ENCODE peak calls at places on chromosome 7, in seven cellular contexts. X is RWPE1; Z is GM13977; A is mesothelial cell of epicardium; N is activated CD8-positive, alpha-beta T cell treated with anti-CD3 and anti-CD28 coated beads for 36 hours; M is astrocyte of the spinal cord; H is NB4. B is an unnamed sample.

GRCh38 chr7:25597881-25598456 is 369.7 kb upstream of the NPVF start:
- DNase-seq in X (no peak), Z (no peak), A (no peak), N (no peak), M (no peak), H (peak), B (no peak)

GRCh38 chr7:29483219-29484104 is 80.2 kb upstream of the PRR15 start:
- DNase-seq in X (no peak), Z (no peak), A (no peak), N (no peak), M (no peak), H (no peak), B (no peak)

GRCh38 chr7:26619348-26619747 is 245.0 kb downstream of the SKAP2 start:
- DNase-seq in X (no peak), Z (no peak), A (no peak), N (no peak), M (no peak), H (no peak), B (no peak)

GRCh38 chr7:150787321-150788281 is 12.6 kb downstream of the TMEM176B start:
- DNase-seq in X (no peak), Z (no peak), A (no peak), N (no peak), M (no peak), H (peak), B (no peak)

GRCh38 chr7:16135628-16136027 is 285.7 kb downstream of the CRPPA start:
- DNase-seq in X (no peak), Z (no peak), A (no peak), N (no peak), M (peak), H (no peak), B (no peak)

GRCh38 chr7:80129785-80130184 is 4.8 kb upstream of the GNAI1 start:
- DNase-seq in X (no peak), Z (no peak), A (no peak), N (no peak), M (no peak), H (no peak), B (no peak)

GRCh38 chr7:41222704-41223103 is 480.2 kb downstream of the INHBA start:
- DNase-seq in X (no peak), Z (no peak), A (no peak), N (no peak), M (peak), H (no peak), B (no peak)

GRCh38 chr7:130943336-130943901 is 209.4 kb upstream of the KLF14 start:
- DNase-seq in X (peak), Z (peak), A (no peak), N (no peak), M (peak), H (peak), B (no peak)

GRCh38 chr7:37310322-37311080 is 138.2 kb downstream of the ELMO1 start:
- DNase-seq in X (no peak), Z (no peak), A (no peak), N (no peak), M (no peak), H (peak), B (no peak)

GRCh38 chr7:36192050-36192824 is 39.2 kb downstream of the EEPD1 start:
- DNase-seq in X (no peak), Z (peak), A (no peak), N (no peak), M (peak), H (peak), B (no peak)
- TF ChIP-seq CTCF in X (no peak), Z (no peak), A (no peak), N (no peak), M (no peak), H (no peak), B (no peak)

DNA sequence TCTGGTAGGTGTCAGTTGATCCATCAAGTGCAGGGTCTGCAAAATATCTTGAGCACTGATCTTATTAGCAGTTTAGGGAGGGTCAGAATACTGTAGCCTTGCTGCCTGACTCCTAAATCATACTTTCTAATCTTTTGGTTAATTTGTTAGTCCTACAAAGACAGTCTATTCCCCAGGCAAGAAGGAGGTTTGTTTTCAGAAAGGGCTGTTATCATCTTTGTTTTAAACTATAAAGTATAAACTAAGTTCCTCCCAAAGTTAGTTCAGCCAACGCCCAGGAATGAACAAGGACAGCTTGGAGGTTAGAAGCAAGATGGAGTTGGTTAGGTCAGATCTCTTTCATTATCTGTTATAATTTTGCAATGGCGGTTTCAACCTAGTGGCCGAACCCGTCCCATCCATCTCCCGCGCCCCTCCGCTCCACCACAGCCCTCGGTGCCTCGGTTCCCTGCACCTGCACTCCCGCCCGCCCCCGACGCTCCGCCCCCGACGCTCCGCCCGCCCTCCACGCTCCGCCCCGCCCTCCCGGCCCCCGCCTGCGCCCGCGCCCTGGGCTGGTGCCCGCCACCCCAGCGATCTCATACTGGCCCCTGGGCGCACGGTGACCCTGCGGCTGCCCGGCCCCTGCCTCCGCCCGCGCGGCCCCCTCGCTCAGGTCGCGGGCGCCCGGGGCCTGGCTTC is at the start of gene ADCK2:
- DNase-seq in X (peak), Z (peak), A (peak), N (peak), M (no peak), H (peak), B (no peak)
- TF ChIP-seq CTCF in X (no peak), Z (no peak), A (no peak), N (no peak), M (no peak), H (no peak), B (no peak)

DNA sequence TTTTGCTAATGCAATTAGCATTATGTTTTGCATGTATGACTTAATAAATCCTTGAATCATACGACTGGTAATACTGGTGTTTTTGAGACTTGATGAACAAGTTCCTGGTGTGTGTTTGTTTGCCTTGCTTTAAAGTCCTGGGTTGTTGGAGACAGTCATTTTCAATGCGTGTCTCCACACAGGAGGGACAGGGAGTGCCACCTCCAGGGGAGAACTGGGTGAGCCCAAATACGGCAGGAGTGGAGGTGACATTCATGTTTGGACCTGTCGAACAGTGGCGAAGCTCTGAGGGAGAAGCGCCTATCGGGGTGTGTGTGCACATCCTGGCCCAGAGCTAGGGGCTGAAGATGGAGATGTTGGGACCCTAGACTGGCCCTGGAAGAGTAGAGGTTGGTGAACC is 43.8 kb downstream of the DAGLB start:
- DNase-seq in X (peak), Z (no peak), A (no peak), N (no peak), M (no peak), H (no peak), B (no peak)
- TF ChIP-seq CTCF in X (no peak), Z (no peak), A (no peak), N (no peak), M (no peak), H (no peak), B (no peak)

DNA sequence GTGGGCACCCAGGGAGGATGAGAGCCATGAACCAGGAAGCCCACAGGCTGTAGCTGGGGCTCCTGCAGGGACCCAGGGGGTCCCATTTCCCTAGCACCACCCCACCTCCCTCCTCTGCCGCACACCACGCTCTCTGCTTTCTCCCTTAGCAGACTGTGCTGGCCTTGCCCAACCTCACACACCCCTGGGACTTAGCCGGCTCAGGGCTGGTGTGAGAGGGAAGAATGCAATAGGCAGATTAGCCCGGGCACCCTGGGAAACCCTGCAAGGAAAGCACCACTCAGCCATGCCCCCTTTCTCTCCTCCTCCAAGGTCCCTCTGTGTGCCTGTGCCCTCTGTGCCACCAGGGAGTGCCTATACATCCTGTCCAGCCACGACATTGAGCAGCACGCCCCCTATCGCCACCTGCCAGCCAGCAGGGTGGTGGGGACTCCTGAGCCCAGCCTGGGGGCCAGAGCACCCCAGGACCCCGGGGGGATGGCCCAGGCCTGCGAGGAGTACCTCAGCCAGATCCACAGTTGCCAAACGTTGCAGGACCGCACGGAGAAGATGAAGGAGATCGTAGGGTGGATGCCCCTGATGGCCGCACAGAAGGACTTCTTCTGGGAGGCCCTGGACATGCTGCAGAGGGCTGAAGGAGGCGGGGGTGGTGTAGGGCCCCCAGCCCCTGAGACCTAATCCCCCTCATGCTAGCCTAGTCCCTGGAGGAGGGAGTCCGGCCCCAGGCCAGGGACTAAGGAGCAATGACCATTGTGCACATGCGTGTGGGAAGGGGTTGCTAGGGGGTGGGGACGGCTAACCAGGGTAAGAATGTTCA is 1.7 kb upstream of the PCOLCE start:
- DNase-seq in X (no peak), Z (no peak), A (no peak), N (no peak), M (no peak), H (peak), B (no peak)
- TF ChIP-seq CTCF in X (no peak), Z (peak), A (no peak), N (no peak), M (no peak), H (peak), B (no peak)